ENCODE peak calls at places on chromosomes 11 and 22, in four cellular contexts. P, V, G and M are unnamed samples. For H3K4me1 and H3K9me3, the result is how much of the 10 kb centered on the place peaks cover.

GRCh38 chr22:43451651-43452050 is 39.8 kb downstream of the MPPED1 start:
- DNase-seq in P (no peak), V (no peak), G (no peak), M (peak)

GRCh38 chr11:44608654-44609027 is 43.2 kb downstream of the CD82 start:
- DNase-seq in P (no peak), V (no peak), G (no peak), M (no peak)

GRCh38 chr22:42116848-42117424 is 13.7 kb downstream of the CYP2D6 start:
- DNase-seq in P (peak), V (no peak), G (peak), M (no peak)

GRCh38 chr11:45180888-45181594 is 34.6 kb downstream of the PRDM11 start:
- DNase-seq in P (peak), V (peak), G (peak), M (no peak)

GRCh38 chr22:44192098-44192810 is 11.5 kb downstream of the PARVG start:
- DNase-seq in P (no peak), V (no peak), G (peak), M (peak)

GRCh38 chr11:62905927-62906531 is 15.1 kb downstream of the CHRM1 start:
- DNase-seq in P (peak), V (peak), G (peak), M (peak)

GRCh38 chr22:39664485-39665200 is 94.1 kb downstream of the CACNA1I start:
- DNase-seq in P (no peak), V (no peak), G (no peak), M (no peak)

GRCh38 chr11:44645832-44646231 is 80.4 kb downstream of the CD82 start:
- DNase-seq in P (no peak), V (no peak), G (no peak), M (no peak)

GRCh38 chr11:130133716-130134115 is 25.9 kb upstream of the ST14 start:
- DNase-seq in P (no peak), V (no peak), G (no peak), M (no peak)

GRCh38 chr22:31947296-31947695 is 3.0 kb downstream of the YWHAH start:
- DNase-seq in P (no peak), V (no peak), G (no peak), M (no peak)

GRCh38 chr11:126338346-126339055 is 17.0 kb upstream of the ST3GAL4 start:
- DNase-seq in P (no peak), V (no peak), G (no peak), M (peak)

GRCh38 chr11:30725645-30726195 is 139.6 kb upstream of the MPPED2 start:
- DNase-seq in P (no peak), V (no peak), G (no peak), M (no peak)

GRCh38 chr22:24315367-24315781 is 44.7 kb downstream of the SPECC1L start:
- DNase-seq in P (peak), V (no peak), G (no peak), M (no peak)

GRCh38 chr22:44395116-44396005 is 82.6 kb upstream of the SHISAL1 start:
- DNase-seq in P (no peak), V (peak), G (peak), M (peak)

GRCh38 chr22:49565516-49565855 is 262.2 kb downstream of the BRD1 start:
- DNase-seq in P (no peak), V (no peak), G (no peak), M (peak)

GRCh38 chr22:50403701-50404101 is 60.6 kb downstream of the PPP6R2 start:
- DNase-seq in P (no peak), V (peak), G (peak), M (peak)

GRCh38 chr22:38741166-38741565 is 14.6 kb downstream of the SUN2 start:
- DNase-seq in P (no peak), V (peak), G (no peak), M (no peak)

GRCh38 chr11:44760917-44761545 is 34.3 kb downstream of the TSPAN18 start:
- DNase-seq in P (peak), V (peak), G (no peak), M (no peak)

GRCh38 chr11:23406131-23406819 is 546.0 kb upstream of the CCDC179 start:
- DNase-seq in P (no peak), V (no peak), G (peak), M (peak)

GRCh38 chr11:28090052-28090749 is 17.8 kb downstream of the KIF18A start:
- DNase-seq in P (peak), V (no peak), G (no peak), M (no peak)

GRCh38 chr22:48885919-48886305 is 941.8 kb downstream of the BRD1 start:
- DNase-seq in P (no peak), V (no peak), G (peak), M (peak)

GRCh38 chr11:76577199-76577920 is 93.2 kb downstream of the LRRC32 start:
- DNase-seq in P (peak), V (peak), G (no peak), M (no peak)

GRCh38 chr11:79042824-79043223 is 398.0 kb downstream of the TENM4 start:
- DNase-seq in P (no peak), V (no peak), G (no peak), M (no peak)

GRCh38 chr11:67371549-67372231 is 1.7 kb downstream of the CLCF1 start:
- DNase-seq in P (peak), V (no peak), G (peak), M (peak)

GRCh38 chr22:42676059-42676607 is 26.9 kb upstream of the CYB5R3 start:
- DNase-seq in P (peak), V (peak), G (no peak), M (no peak)

GRCh38 chr22:35887296-35887875 is 141.2 kb downstream of the RBFOX2 start:
- DNase-seq in P (peak), V (no peak), G (no peak), M (no peak)

GRCh38 chr11:123532131-123532530 is 102.1 kb downstream of the GRAMD1B start:
- DNase-seq in P (no peak), V (peak), G (no peak), M (no peak)

GRCh38 chr11:104823638-104824037 is 74.6 kb downstream of the CASP12 start:
- DNase-seq in P (no peak), V (no peak), G (no peak), M (no peak)

GRCh38 chr11:104704888-104705287 is 193.4 kb downstream of the CASP12 start:
- DNase-seq in P (no peak), V (no peak), G (no peak), M (no peak)

GRCh38 chr11:117072517-117073218 is 25.6 kb downstream of the SIK3 start:
- DNase-seq in P (peak), V (no peak), G (no peak), M (no peak)

GRCh38 chr11:44825058-44825795 is 98.5 kb downstream of the TSPAN18 start:
- DNase-seq in P (no peak), V (no peak), G (no peak), M (no peak)

GRCh38 chr22:31538815-31539214 is 42.5 kb downstream of the SFI1 start:
- DNase-seq in P (no peak), V (no peak), G (no peak), M (no peak)

GRCh38 chr11:70508231-70508480 is 109.8 kb downstream of the CTTN start:
- DNase-seq in P (no peak), V (no peak), G (no peak), M (no peak)

GRCh38 chr11:80285076-80285790 is 844.4 kb upstream of the TENM4 start:
- DNase-seq in P (peak), V (no peak), G (no peak), M (no peak)

DNA sequence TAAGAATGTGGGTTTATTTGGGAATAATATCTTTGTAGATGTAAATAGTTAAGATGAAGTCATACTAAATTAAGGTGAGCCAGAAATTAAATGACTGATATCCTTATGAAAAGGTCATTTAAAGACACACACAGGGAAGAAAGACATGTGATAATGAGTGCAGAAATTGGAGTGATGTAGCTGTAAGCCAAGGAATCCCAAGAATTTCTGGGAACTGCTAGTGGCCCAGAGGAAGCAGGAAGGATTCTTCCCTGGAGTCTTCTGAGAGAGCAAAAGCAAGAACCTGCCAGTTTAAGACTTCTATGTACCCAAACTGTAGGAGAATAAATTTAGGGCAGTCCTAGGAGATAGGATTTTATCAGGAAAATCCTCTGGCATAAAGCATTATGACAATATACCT is 66.9 kb downstream of the LRRC4C start:
- DNase-seq in P (no peak), V (no peak), G (no peak), M (no peak)
- H3K4me1 ChIP-seq in P (under half), V (under half), G (under half), M (under half)

GRCh38 chr11:33770236-33770635 is 4.1 kb downstream of the FBXO3 start:
- DNase-seq in P (no peak), V (no peak), G (no peak), M (no peak)
- H3K9me3 ChIP-seq in P (under half), V (under half), G (under half), M (under half)

GRCh38 chr11:111602865-111603632 is 800 bp downstream of the SIK2 start:
- DNase-seq in P (peak), V (peak), G (peak), M (no peak)
- H3K27ac ChIP-seq in P (peak), V (peak), G (peak), M (peak)

DNA sequence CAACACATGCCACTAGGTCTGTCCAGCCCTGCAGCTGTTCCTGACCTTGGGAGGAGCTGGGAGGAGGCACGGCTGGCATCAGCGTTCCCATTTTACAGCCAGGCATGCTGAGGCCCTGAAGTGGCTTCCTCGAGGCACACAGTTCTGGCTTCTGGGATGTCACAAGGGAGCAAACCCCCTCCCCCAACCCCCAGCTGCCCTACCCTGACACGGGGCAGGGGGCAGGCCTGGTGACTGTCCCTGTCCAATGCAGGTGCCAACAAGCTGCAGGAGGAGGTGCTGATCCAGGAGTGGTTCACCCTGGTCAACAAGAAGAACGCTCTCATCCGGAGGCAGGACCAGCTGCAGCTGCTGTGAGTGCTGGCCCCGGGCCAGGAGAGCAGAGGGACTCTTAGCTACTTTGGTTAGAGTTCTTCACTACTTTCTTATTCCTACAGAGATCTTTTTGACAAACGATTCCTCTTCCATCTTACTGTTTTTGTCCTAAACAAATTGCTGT is 5.3 kb downstream of the KCNK7 start:
- DNase-seq in P (peak), V (peak), G (no peak), M (no peak)
- H3K4me1 ChIP-seq in P (under half), V (half or more), G (under half), M (half or more)

GRCh38 chr11:2346586-2347335 is 30.3 kb upstream of the CD81 start:
- DNase-seq in P (no peak), V (no peak), G (no peak), M (no peak)

GRCh38 chr11:2347449-2347848 is 29.7 kb upstream of the CD81 start:
- DNase-seq in P (no peak), V (no peak), G (no peak), M (no peak)

GRCh38 chr11:2348986-2349385 is 28.1 kb upstream of the CD81 start:
- DNase-seq in P (peak), V (no peak), G (no peak), M (no peak)

GRCh38 chr11:2355000-2355644 is 22.0 kb upstream of the CD81 start:
- DNase-seq in P (peak), V (no peak), G (no peak), M (no peak)

GRCh38 chr11:2351701-2352100 is 25.4 kb upstream of the CD81 start:
- DNase-seq in P (no peak), V (no peak), G (no peak), M (no peak)
- H3K9me3 ChIP-seq in P (under half), V (under half), G (under half), M (under half)

GRCh38 chr11:10287766-10288165 is 6.3 kb downstream of the SBF2 start:
- DNase-seq in P (no peak), V (no peak), G (no peak), M (no peak)
- H3K27ac ChIP-seq in P (no peak), V (no peak), G (no peak), M (no peak)

DNA sequence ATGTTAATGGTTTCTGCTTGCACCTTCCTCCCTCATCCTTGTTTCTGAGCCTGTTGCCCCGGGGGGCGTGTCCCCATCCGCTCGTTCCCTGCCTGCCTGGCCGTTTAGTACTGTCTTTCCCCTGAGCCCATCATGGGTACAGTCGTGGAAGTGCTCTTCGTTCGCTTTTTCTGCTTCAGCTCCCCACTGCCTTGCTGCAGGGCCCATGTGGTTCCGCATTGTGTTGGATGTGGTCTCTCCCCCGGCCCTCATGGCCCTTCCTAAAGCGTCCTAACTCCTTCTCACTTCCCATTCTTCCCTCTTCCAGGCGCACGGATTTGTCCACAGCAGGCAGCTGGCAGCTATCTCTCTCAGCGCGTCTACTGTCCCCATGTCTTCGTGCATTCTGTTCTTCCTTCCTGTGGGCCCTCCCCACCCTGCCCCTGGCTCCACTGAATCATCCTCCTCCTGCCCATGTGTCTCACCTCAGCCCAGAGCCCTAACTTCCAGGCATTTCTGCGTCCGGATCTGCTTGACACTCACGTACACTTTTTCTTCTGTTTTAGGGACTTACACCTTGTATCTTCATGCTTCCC is 98.1 kb downstream of the ZBTB16 start:
- DNase-seq in P (no peak), V (no peak), G (no peak), M (no peak)
- H3K4me1 ChIP-seq in P (under half), V (half or more), G (half or more), M (half or more)

GRCh38 chr11:87139475-87139874 is 101.7 kb downstream of the TMEM135 start:
- DNase-seq in P (no peak), V (no peak), G (no peak), M (no peak)
- H3K9me3 ChIP-seq in P (under half), V (under half), G (under half), M (under half)